ENCODE peak calls at places on chromosomes 5 and 9, in nine cellular contexts. K, U, H, L, T, Z, I, W and F are unnamed samples.
A peak's percentile ranks its signal among the peaks of the same experiment; 100 is the strongest.

GRCh38 chr5:14267166-14267838 is 124.2 kb downstream of the TRIO start:
- DNase-seq in K (no peak), U (no peak), H (no peak), L (no peak), T (no peak), Z (no peak), I (no peak), W (no peak), F (no peak)

GRCh38 chr5:177309351-177310191 is 2.1 kb downstream of the MXD3 start:
- DNase-seq in K (peak; percentile 72), U (peak; percentile 75), H (no peak), L (peak; percentile 80), T (no peak), Z (no peak), I (peak; percentile 78), W (peak; percentile 70), F (no peak)

GRCh38 chr5:133825631-133826289 is 142.7 kb downstream of the C5orf15 start:
- DNase-seq in K (peak; percentile 66), U (peak; percentile 55), H (peak; percentile 53), L (peak; percentile 89), T (no peak), Z (no peak), I (no peak), W (no peak), F (no peak)

GRCh38 chr5:61860978-61861377 is 445.0 kb upstream of the KIF2A start:
- DNase-seq in K (no peak), U (no peak), H (no peak), L (no peak), T (no peak), Z (no peak), I (no peak), W (no peak), F (no peak)

GRCh38 chr9:136726631-136727191 is 14.3 kb downstream of the DIPK1B start:
- DNase-seq in K (no peak), U (peak; percentile 54), H (no peak), L (peak; percentile 54), T (no peak), Z (no peak), I (no peak), W (peak; percentile 32), F (no peak)

GRCh38 chr5:64973226-64973625 is 204.5 kb downstream of the CWC27 start:
- DNase-seq in K (no peak), U (no peak), H (no peak), L (no peak), T (no peak), Z (no peak), I (no peak), W (no peak), F (no peak)

GRCh38 chr5:54440456-54440893 is 15.0 kb upstream of the HSPB3 start:
- DNase-seq in K (peak; percentile 34), U (no peak), H (no peak), L (no peak), T (no peak), Z (no peak), I (no peak), W (no peak), F (no peak)

GRCh38 chr5:36717131-36717530 is 110.7 kb downstream of the SLC1A3 start:
- DNase-seq in K (no peak), U (no peak), H (no peak), L (no peak), T (no peak), Z (no peak), I (no peak), W (no peak), F (no peak)

GRCh38 chr5:137622850-137623249 is 113.0 kb downstream of the KLHL3 start:
- DNase-seq in K (peak; percentile 20), U (peak; percentile 94), H (peak; percentile 79), L (no peak), T (peak; percentile 67), Z (peak; percentile 86), I (no peak), W (no peak), F (no peak)

GRCh38 chr5:68285075-68285827 is 69.7 kb downstream of the PIK3R1 start:
- DNase-seq in K (no peak), U (no peak), H (no peak), L (no peak), T (no peak), Z (no peak), I (no peak), W (no peak), F (no peak)

GRCh38 chr5:180803181-180804128 is 849 bp upstream of the MGAT1 start:
- DNase-seq in K (peak; percentile 91), U (no peak), H (peak; percentile 88), L (no peak), T (no peak), Z (peak; percentile 84), I (peak; percentile 62), W (peak; percentile 75), F (peak; percentile 84)

GRCh38 chr9:4243113-4243512 is 56.8 kb downstream of the GLIS3 start:
- DNase-seq in K (no peak), U (no peak), H (no peak), L (no peak), T (no peak), Z (no peak), I (no peak), W (no peak), F (no peak)

DNA sequence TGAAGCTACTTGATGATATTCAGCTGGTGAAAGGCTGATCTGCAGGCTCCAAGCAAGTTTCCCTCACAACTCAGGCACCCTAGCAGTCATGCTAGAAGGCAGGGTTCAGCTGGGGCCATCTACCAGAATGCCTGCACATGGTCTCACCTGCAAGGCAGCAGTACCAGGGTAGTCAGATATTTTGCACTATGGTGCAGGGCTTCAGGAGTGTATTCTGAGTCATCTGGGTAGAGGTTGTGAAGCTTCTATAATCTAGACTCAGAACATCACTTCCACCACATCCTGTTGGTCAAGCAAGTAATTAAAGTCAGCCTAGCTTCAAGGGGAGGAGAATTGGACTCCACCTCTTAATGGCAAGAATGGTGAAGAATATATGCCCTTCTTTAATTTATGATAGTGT is 159.7 kb upstream of the SLC28A3 start:
- DNase-seq in K (peak; percentile 13), U (no peak), H (no peak), L (no peak), T (no peak), Z (no peak), I (no peak), W (no peak), F (no peak)
- TF ChIP-seq CTCF in K (no peak), U (no peak), H (no peak), L (no peak), T (no peak), Z (no peak), I (no peak), W (no peak), F (no peak)

GRCh38 chr5:12669326-12669725 is 765.1 kb upstream of the CTNND2 start:
- DNase-seq in K (no peak), U (no peak), H (no peak), L (no peak), T (no peak), Z (no peak), I (no peak), W (no peak), F (no peak)
- TF ChIP-seq CTCF in K (no peak), U (no peak), H (no peak), L (no peak), T (no peak), Z (no peak), I (no peak), W (no peak), F (no peak)

DNA sequence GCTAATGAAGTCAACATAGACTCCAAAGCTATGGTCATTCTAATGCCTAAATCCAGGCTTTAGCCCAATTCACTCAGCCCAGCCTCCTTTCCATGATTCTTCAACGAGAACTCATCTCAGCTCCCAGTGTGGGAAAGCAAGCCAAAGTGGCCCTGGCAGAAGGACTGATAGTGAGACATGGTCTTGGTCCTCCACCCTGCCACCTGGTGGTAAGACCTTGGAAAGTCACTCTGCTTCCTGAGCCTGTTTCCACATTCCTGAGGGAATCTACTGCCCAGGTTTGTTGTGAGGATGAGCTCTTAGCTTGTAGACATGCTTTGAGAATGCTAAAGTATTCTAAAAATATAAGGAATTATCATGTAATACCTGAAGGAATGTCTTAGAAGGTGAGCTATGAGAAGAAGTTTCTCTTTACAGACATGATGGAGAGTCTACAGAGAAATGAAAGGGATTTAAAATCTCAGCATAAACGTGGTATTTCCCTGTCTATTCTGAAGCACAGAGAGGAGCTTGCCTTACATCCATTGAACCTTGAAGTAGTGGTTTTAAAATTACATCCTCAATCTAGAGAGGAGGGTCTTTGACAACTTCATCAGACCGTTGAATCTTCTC is 173.5 kb downstream of the TRIM32 start:
- DNase-seq in K (no peak), U (peak; percentile 70), H (no peak), L (peak; percentile 78), T (peak; percentile 8), Z (peak; percentile 63), I (peak; percentile 80), W (peak; percentile 69), F (no peak)
- TF ChIP-seq CTCF in K (peak; percentile 90), U (peak; percentile 33), H (peak; percentile 69), L (peak; percentile 94), T (peak; percentile 42), Z (peak; percentile 43), I (peak; percentile 90), W (peak; percentile 77), F (peak; percentile 92)

GRCh38 chr9:134657666-134658377 is 16.2 kb downstream of the COL5A1 start:
- DNase-seq in K (no peak), U (no peak), H (no peak), L (peak; percentile 5), T (no peak), Z (no peak), I (no peak), W (no peak), F (peak; percentile 69)

GRCh38 chr9:134655101-134655500 is 13.5 kb downstream of the COL5A1 start:
- DNase-seq in K (no peak), U (no peak), H (no peak), L (peak; percentile 18), T (no peak), Z (no peak), I (no peak), W (no peak), F (peak; percentile 90)

GRCh38 chr9:134653259-134654009 is 11.8 kb downstream of the COL5A1 start:
- DNase-seq in K (no peak), U (no peak), H (no peak), L (no peak), T (no peak), Z (no peak), I (no peak), W (no peak), F (peak; percentile 81)

GRCh38 chr9:134656334-134657034 is 14.9 kb downstream of the COL5A1 start:
- DNase-seq in K (no peak), U (no peak), H (no peak), L (peak; percentile 15), T (no peak), Z (no peak), I (no peak), W (peak; percentile 33), F (peak; percentile 34)

DNA sequence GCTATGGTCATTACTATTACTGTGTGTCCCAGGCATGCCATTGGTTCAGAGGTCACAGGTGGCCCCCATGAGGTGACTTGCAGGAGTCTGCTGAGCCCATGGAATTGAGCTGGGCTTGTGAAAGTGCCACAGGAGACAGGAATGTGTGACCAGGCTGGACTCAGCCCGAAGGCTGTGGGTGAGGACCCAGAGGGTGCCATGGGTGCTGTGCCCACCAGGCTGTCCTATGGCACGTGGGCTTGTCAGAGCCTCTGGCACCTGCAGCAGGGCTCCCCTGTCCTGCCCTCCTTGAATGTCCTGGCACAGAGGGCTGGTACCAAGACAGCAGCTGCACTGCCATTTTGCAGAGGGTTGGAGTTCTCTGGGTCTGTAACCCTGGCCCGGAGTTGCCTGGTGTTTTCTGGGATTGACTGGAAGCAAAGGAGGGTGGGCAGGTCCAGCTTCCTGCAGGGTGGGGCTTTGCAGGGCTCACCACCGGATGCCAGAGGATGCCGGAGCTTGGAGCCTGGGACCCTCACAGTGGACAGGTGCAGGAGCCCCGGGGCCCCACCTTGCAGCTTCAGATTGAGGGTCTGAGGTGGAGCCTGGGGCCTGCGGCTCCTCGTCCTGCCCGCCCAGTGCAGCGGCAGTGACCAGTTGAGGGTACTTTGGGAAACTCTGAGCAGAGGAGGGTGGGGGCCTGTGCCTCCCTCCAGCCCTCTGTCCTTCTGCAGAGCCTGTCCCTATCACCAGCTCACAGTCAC is 14.2 kb downstream of the COL5A1 start:
- DNase-seq in K (no peak), U (no peak), H (no peak), L (peak; percentile 17), T (no peak), Z (no peak), I (no peak), W (no peak), F (peak; percentile 86)
- TF ChIP-seq CTCF in K (no peak), U (no peak), H (no peak), L (no peak), T (no peak), Z (no peak), I (no peak), W (no peak), F (no peak)